ENCODE peak calls at places on chromosomes 13 and 19, in nine cellular contexts. Q, J, L, K, B, O, I, N and W are unnamed samples.
A peak's percentile ranks its signal among the peaks of the same experiment; 100 is the strongest.

GRCh38 chr19:33905937-33906577 is 109.4 kb downstream of the KCTD15 start:
- DNase-seq in Q (no peak), J (no peak), L (peak; percentile 40), K (no peak), B (no peak), O (no peak), I (peak; percentile 5), N (peak; percentile 85), W (peak; percentile 15)

GRCh38 chr13:44305845-44306244 is 67.8 kb upstream of the SERP2 start:
- DNase-seq in Q (no peak), J (no peak), L (no peak), K (no peak), B (no peak), O (no peak), I (peak; percentile 4), N (no peak), W (no peak)

GRCh38 chr19:13150919-13151604 is 851 bp downstream of the IER2 start:
- DNase-seq in Q (no peak), J (no peak), L (peak; percentile 60), K (no peak), B (no peak), O (no peak), I (no peak), N (no peak), W (peak; percentile 45)

GRCh38 chr13:60431108-60431700 is 34.2 kb downstream of the TDRD3 start:
- DNase-seq in Q (no peak), J (peak; percentile 19), L (no peak), K (peak; percentile 61), B (no peak), O (peak; percentile 54), I (peak; percentile 72), N (no peak), W (peak; percentile 18)

GRCh38 chr13:25371608-25372274 is at the start of gene ATP8A2:
- DNase-seq in Q (no peak), J (no peak), L (no peak), K (no peak), B (no peak), O (no peak), I (no peak), N (no peak), W (no peak)

GRCh38 chr13:66780814-66781213 is 449.3 kb downstream of the PCDH9 start:
- DNase-seq in Q (no peak), J (peak; percentile 27), L (no peak), K (no peak), B (no peak), O (no peak), I (no peak), N (no peak), W (no peak)

GRCh38 chr13:81153478-81153877 is 812.6 kb upstream of the SPRY2 start:
- DNase-seq in Q (no peak), J (no peak), L (no peak), K (no peak), B (no peak), O (no peak), I (no peak), N (no peak), W (no peak)

GRCh38 chr13:96346846-96347367 is 257.0 kb downstream of the HS6ST3 start:
- DNase-seq in Q (no peak), J (no peak), L (no peak), K (no peak), B (no peak), O (no peak), I (no peak), N (no peak), W (no peak)

GRCh38 chr19:15733895-15734294 is 3.9 kb upstream of the OR10H3 start:
- DNase-seq in Q (no peak), J (no peak), L (no peak), K (no peak), B (no peak), O (no peak), I (no peak), N (no peak), W (no peak)

GRCh38 chr13:73158851-73159250 is 100.0 kb downstream of the KLF5 start:
- DNase-seq in Q (no peak), J (no peak), L (no peak), K (no peak), B (no peak), O (no peak), I (peak; percentile 65), N (no peak), W (no peak)

GRCh38 chr13:37715606-37716015 is 117.0 kb upstream of the POSTN start:
- DNase-seq in Q (no peak), J (no peak), L (no peak), K (no peak), B (no peak), O (no peak), I (no peak), N (no peak), W (no peak)

GRCh38 chr19:46704379-46705076 is 12.4 kb downstream of the PRKD2 start:
- DNase-seq in Q (peak; percentile 77), J (no peak), L (peak; percentile 73), K (no peak), B (peak; percentile 95), O (no peak), I (peak; percentile 33), N (peak; percentile 81), W (peak; percentile 69)

GRCh38 chr19:19956431-19957075 is 55.8 kb downstream of the ZNF93 start:
- DNase-seq in Q (no peak), J (no peak), L (no peak), K (no peak), B (peak; percentile 85), O (no peak), I (no peak), N (no peak), W (no peak)
- H3K4me3 ChIP-seq in Q (no peak overlapping the region), J (no peak overlapping the region), L (no peak overlapping the region), K (no peak overlapping the region), B (no peak overlapping the region), O (no peak overlapping the region), I (no peak overlapping the region), N (no peak overlapping the region), W (no peak overlapping the region)

DNA sequence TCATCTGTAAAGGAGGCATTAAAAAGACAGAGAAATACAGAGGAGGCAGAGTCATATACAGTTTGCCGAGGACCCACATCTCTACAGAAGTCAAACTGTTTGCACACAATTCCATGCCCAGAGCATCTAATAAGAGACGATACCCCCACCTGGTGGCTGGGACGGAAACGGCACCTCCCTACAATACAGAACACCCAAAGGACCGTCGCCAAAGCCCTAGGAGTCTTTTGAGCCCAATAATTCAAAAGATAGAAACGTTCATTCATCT is 703 bp upstream of the PLEKHG2 start:
- DNase-seq in Q (peak; percentile 81), J (no peak), L (peak; percentile 96), K (peak; percentile 89), B (peak; percentile 98), O (peak; percentile 87), I (peak; percentile 91), N (peak; percentile 96), W (no peak)
- H3K4me3 ChIP-seq in Q (peak overlapping the region; percentile 99), J (peak overlapping the region; percentile 1), L (peak overlapping the region; percentile 98), K (peak overlapping the region; percentile 4), B (peak overlapping the region; percentile 63), O (peak overlapping the region; percentile 24), I (peak overlapping the region; percentile 37), N (peak overlapping the region; percentile 84), W (no peak overlapping the region)

DNA sequence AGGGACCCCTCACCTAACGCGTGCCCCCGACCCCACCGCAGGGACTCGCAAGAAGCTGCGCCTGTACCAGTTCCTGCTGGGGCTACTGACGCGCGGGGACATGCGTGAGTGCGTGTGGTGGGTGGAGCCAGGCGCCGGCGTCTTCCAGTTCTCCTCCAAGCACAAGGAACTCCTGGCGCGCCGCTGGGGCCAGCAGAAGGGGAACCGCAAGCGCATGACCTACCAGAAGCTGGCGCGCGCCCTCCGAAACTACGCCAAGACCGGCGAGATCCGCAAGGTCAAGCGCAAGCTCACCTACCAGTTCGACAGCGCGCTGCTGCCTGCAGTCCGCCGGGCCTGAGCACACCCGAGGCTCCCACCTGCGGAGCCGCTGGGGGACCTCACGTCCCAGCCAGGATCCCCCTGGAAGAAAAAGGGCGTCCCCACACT is 4.7 kb upstream of the MYBPC2 start:
- DNase-seq in Q (no peak), J (no peak), L (peak; percentile 43), K (no peak), B (peak; percentile 93), O (no peak), I (peak; percentile 69), N (peak; percentile 81), W (peak; percentile 81)
- H3K4me3 ChIP-seq in Q (peak overlapping the region; percentile 16), J (peak overlapping the region; percentile 17), L (no peak overlapping the region), K (no peak overlapping the region), B (peak overlapping the region; percentile 34), O (peak overlapping the region; percentile 30), I (peak overlapping the region; percentile 29), N (peak overlapping the region; percentile 12), W (no peak overlapping the region)

DNA sequence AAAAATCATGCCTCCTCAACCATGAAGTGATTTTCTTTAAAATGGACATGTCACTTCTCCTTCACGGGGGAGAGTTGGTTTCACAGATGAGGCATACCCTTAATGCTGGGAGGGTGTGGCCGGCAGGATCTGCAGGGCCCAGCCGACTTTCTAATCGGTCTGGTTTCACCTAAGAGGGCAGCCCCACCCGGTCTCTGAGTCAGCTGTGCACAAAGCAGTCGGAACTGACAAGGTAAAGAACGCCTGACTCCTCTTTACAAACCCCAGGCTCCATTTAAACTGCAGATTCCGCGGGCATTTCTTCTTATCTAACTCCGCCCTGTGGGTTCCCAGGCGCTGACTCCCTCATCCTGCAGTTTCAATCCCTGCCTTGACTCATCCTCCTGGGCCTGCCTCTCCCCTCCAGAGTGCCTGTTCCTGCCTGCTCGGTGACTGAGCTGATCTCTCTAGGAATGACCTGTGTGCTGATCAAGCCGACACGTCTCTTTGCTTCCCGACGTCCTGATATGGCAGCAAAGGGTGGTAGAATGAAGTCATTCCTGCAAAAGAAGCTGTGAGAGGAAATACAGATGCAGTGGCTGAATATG is 63.4 kb downstream of the EFNB2 start:
- DNase-seq in Q (no peak), J (peak; percentile 37), L (peak; percentile 40), K (no peak), B (no peak), O (no peak), I (peak; percentile 74), N (peak; percentile 73), W (peak; percentile 22)
- H3K4me3 ChIP-seq in Q (no peak overlapping the region), J (no peak overlapping the region), L (no peak overlapping the region), K (no peak overlapping the region), B (peak overlapping the region; percentile 35), O (no peak overlapping the region), I (peak overlapping the region; percentile 40), N (no peak overlapping the region), W (no peak overlapping the region)

DNA sequence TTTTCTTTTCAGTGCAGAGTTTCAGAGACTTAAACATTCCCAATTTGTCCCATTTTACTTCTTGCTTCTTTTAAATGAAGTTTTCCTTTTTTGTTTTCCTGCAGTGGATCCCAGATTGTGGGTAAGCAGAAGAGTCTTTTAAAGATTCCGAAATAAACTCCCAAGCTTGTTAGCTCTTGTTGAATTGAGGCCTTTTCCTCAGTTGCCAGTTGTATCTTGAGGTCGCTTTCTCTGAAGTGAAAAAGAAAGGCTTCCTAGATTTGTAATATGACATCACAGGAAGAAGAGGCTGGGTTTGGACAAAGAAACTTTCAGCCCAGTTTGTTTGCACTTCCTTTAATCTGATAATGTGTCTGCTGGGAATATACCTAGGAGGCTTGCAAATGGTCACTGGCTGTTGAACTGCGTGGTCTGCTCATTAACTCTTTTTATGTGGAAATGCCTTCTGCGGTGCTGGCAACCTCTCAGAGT is at the start of gene LPAR6:
- DNase-seq in Q (no peak), J (peak; percentile 48), L (peak; percentile 37), K (no peak), B (no peak), O (no peak), I (peak; percentile 53), N (no peak), W (no peak)
- H3K4me3 ChIP-seq in Q (peak within 1 kb of the TSS; percentile 80), J (peak within 1 kb of the TSS; percentile 52), L (peak within 1 kb of the TSS; percentile 60), K (peak within 1 kb of the TSS; percentile 39), B (peak within 1 kb of the TSS; percentile 51), O (no peak within 1 kb of the TSS), I (peak within 1 kb of the TSS; percentile 66), N (peak within 1 kb of the TSS; percentile 33), W (no peak within 1 kb of the TSS)

GRCh38 chr19:38949580-38950367 is 19.0 kb downstream of the MRPS12 start:
- DNase-seq in Q (peak; percentile 67), J (no peak), L (peak; percentile 82), K (no peak), B (peak; percentile 95), O (peak; percentile 16), I (peak; percentile 44), N (peak; percentile 76), W (peak; percentile 84)
- H3K4me3 ChIP-seq in Q (peak overlapping the region; percentile 35), J (peak overlapping the region; percentile 31), L (peak overlapping the region; percentile 20), K (no peak overlapping the region), B (peak overlapping the region; percentile 45), O (peak overlapping the region; percentile 37), I (peak overlapping the region; percentile 36), N (peak overlapping the region; percentile 22), W (peak overlapping the region; percentile 20)